ENCODE peak calls at places on chromosomes 5 and 9, in eight cellular contexts. G is brain microvascular endothelial cell; K is activated CD8-positive, alpha-beta T cell treated with anti-CD3 and anti-CD28 coated beads for 36 hours; A is right atrium auricular region; J is H9; L is body of pancreas; F is fibroblast of the aortic adventitia; N is HFF-Myc. O is an unnamed sample.

GRCh38 chr5:55039843-55040242 is 15.8 kb downstream of the GZMK start:
- DNase-seq in G (no peak), K (no peak), A (no peak), J (no peak), L (no peak), F (no peak), N (no peak), O (no peak)

GRCh38 chr9:36064448-36065037 is 27.8 kb downstream of the RECK start:
- DNase-seq in G (peak), K (no peak), A (no peak), J (no peak), L (no peak), F (peak), N (no peak), O (no peak)

GRCh38 chr9:128555180-128555721 is 2.9 kb downstream of the SPTAN1 start:
- DNase-seq in G (peak), K (no peak), A (no peak), J (peak), L (peak), F (peak), N (no peak), O (peak)

GRCh38 chr9:2620876-2621677 is 510 bp upstream of the VLDLR start:
- DNase-seq in G (peak), K (peak), A (peak), J (peak), L (peak), F (peak), N (peak), O (peak)

GRCh38 chr9:4550777-4551476 is 60.7 kb downstream of the SLC1A1 start:
- DNase-seq in G (no peak), K (no peak), A (no peak), J (no peak), L (no peak), F (peak), N (no peak), O (no peak)

GRCh38 chr5:170757182-170757601 is 26.3 kb upstream of the GABRP start:
- DNase-seq in G (peak), K (no peak), A (no peak), J (no peak), L (peak), F (peak), N (no peak), O (peak)

GRCh38 chr5:132193165-132193694 is 34.4 kb downstream of the P4HA2 start:
- DNase-seq in G (no peak), K (no peak), A (no peak), J (no peak), L (no peak), F (no peak), N (no peak), O (no peak)

GRCh38 chr9:125241863-125242739 is 958 bp upstream of the HSPA5 start:
- DNase-seq in G (no peak), K (no peak), A (peak), J (no peak), L (peak), F (peak), N (no peak), O (no peak)

GRCh38 chr5:90022002-90022710 is 387.4 kb downstream of the CETN3 start:
- DNase-seq in G (peak), K (no peak), A (no peak), J (no peak), L (no peak), F (peak), N (no peak), O (no peak)

GRCh38 chr9:105158020-105158419 is 86.4 kb upstream of the SLC44A1 start:
- DNase-seq in G (no peak), K (no peak), A (no peak), J (no peak), L (no peak), F (no peak), N (no peak), O (no peak)

GRCh38 chr5:55904152-55904551 is 53.0 kb downstream of the IL31RA start:
- DNase-seq in G (peak), K (no peak), A (no peak), J (no peak), L (no peak), F (peak), N (no peak), O (no peak)

GRCh38 chr5:30581198-30581925 is 612.1 kb upstream of the CDH6 start:
- DNase-seq in G (peak), K (no peak), A (no peak), J (no peak), L (no peak), F (no peak), N (no peak), O (no peak)

GRCh38 chr9:26723486-26723885 is 169.1 kb downstream of the CAAP1 start:
- DNase-seq in G (no peak), K (peak), A (no peak), J (peak), L (peak), F (peak), N (no peak), O (no peak)

GRCh38 chr9:99199938-99200539 is 21.7 kb downstream of the ALG2 start:
- DNase-seq in G (no peak), K (no peak), A (no peak), J (no peak), L (no peak), F (no peak), N (no peak), O (no peak)

GRCh38 chr9:99193466-99193821 is 28.3 kb downstream of the ALG2 start:
- DNase-seq in G (no peak), K (no peak), A (no peak), J (no peak), L (no peak), F (no peak), N (no peak), O (no peak)

GRCh38 chr9:99192786-99193465 is 28.8 kb downstream of the ALG2 start:
- DNase-seq in G (no peak), K (no peak), A (no peak), J (no peak), L (no peak), F (peak), N (no peak), O (no peak)

GRCh38 chr9:99197987-99198386 is 23.8 kb downstream of the ALG2 start:
- DNase-seq in G (no peak), K (no peak), A (no peak), J (peak), L (no peak), F (no peak), N (no peak), O (no peak)

DNA sequence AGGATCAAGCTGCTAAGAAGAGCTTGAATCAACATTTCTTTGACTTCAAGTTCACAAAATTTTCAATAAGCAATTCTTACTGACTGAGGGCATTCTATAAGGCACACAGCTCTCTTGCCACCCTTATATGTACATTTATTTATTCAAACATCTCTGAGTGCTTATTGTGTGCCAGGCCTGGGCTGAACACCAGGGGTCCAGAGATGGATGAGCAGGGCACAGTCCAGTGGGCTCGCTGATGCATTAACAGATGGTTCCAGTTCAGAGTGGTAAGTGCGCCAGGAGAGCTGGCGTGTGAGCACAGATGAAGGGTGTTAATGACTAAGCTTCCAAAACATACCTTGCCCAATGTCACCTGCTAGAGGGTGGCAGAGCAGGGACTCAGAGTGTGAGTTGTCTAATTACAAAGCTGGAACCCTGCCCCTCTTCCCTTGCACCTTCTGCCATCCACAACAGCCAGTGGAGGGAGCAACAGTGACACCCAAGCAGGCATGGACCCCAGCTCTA is 24.6 kb downstream of the ALG2 start:
- DNase-seq in G (no peak), K (no peak), A (no peak), J (no peak), L (no peak), F (no peak), N (no peak), O (no peak)
- TF ChIP-seq CTCF in G (peak), K (no peak), A (no peak), J (peak), L (no peak), F (no peak), N (no peak), O (no peak)

DNA sequence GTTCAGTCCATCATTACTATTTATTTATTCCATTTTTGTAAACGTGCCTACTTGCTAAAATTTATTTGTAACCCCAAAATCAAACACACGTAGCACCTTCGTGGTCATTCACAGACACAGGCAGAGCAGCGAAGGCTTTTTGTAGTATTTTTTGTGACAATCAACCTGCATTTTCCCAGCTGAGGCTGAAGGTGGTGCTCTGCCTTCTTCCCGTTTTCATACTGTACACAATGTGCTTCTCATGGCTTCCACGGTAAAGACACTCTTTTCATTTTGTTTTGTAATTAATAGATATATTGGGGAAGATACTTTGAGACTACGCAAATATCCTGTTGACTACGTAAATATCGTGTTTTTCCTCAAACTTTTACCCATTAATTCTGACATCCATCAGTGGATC is 19.4 kb downstream of the DAP start:
- DNase-seq in G (no peak), K (no peak), A (no peak), J (no peak), L (no peak), F (no peak), N (no peak), O (no peak)
- TF ChIP-seq CTCF in G (peak), K (no peak), A (no peak), J (peak), L (peak), F (no peak), N (no peak), O (no peak)

GRCh38 chr5:94906750-94907149 is 288.3 kb downstream of the SLF1 start:
- DNase-seq in G (no peak), K (no peak), A (no peak), J (no peak), L (no peak), F (no peak), N (no peak), O (no peak)

GRCh38 chr5:94903719-94904118 is 285.2 kb downstream of the SLF1 start:
- DNase-seq in G (no peak), K (no peak), A (no peak), J (no peak), L (no peak), F (no peak), N (no peak), O (peak)

GRCh38 chr5:94911285-94911684 is 292.8 kb downstream of the SLF1 start:
- DNase-seq in G (no peak), K (no peak), A (no peak), J (no peak), L (no peak), F (no peak), N (no peak), O (no peak)

GRCh38 chr5:94908889-94909480 is 290.5 kb downstream of the SLF1 start:
- DNase-seq in G (peak), K (peak), A (no peak), J (no peak), L (no peak), F (peak), N (peak), O (no peak)
- TF ChIP-seq CTCF in G (peak), K (peak), A (peak), J (peak), L (peak), F (peak), N (peak), O (peak)

DNA sequence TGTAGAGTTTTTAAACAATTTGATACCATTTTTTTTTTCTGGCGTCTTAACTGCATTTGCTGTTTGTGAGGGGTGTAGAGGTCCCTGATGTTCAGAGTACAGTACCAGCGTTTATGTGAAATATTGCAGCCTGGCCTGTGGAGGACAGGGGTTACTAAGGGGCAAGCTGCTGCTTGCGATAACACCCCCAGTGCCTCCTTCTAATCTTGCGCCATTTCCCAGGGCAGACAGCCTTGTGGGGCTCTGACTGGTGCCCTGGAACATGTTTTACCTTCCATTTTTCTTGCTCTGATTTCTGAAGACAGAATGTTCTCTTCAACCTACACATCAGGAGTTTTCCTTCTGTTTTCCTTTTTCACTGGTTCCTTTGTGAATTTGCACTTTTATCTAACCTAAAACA is 142.9 kb downstream of the DOCK8 start:
- DNase-seq in G (no peak), K (no peak), A (no peak), J (no peak), L (no peak), F (no peak), N (no peak), O (no peak)
- TF ChIP-seq CTCF in G (no peak), K (no peak), A (no peak), J (no peak), L (no peak), F (no peak), N (no peak), O (no peak)

GRCh38 chr5:60410427-60410826 is 289.5 kb downstream of the DEPDC1B start:
- DNase-seq in G (peak), K (no peak), A (no peak), J (no peak), L (no peak), F (peak), N (no peak), O (no peak)
- TF ChIP-seq CTCF in G (no peak), K (no peak), A (no peak), J (no peak), L (no peak), F (no peak), N (no peak), O (no peak)

GRCh38 chr5:40367260-40367659 is 312.5 kb upstream of the PTGER4 start:
- DNase-seq in G (peak), K (no peak), A (no peak), J (no peak), L (no peak), F (peak), N (no peak), O (no peak)
- TF ChIP-seq CTCF in G (peak), K (peak), A (no peak), J (no peak), L (no peak), F (peak), N (no peak), O (peak)

DNA sequence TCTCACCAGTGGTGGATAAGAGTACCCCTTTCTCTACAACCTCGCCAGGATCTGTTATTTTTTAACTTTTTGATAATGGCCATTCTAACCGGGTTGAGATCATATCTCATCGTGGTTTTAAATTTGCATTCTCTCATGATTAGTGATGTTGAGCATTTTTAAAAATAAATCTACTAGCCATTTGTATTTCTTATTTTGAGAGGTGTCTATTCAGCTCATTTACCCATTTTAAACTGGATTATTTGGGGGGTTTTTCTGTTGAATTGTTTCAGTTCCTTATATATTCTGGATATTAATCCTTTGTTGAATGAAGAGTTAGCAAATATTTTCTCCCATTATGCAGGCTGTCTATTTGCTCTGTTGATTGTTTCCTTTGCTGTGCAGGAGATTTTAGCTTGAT is 139.6 kb downstream of the ARSB start:
- DNase-seq in G (no peak), K (no peak), A (no peak), J (no peak), L (no peak), F (no peak), N (no peak), O (no peak)
- TF ChIP-seq CTCF in G (no peak), K (no peak), A (no peak), J (no peak), L (no peak), F (no peak), N (no peak), O (no peak)

GRCh38 chr9:81614335-81614734 is 75.0 kb downstream of the TLE1 start:
- DNase-seq in G (no peak), K (no peak), A (no peak), J (no peak), L (no peak), F (no peak), N (no peak), O (no peak)

GRCh38 chr9:81618923-81619322 is 70.4 kb downstream of the TLE1 start:
- DNase-seq in G (no peak), K (no peak), A (no peak), J (no peak), L (no peak), F (no peak), N (no peak), O (no peak)

GRCh38 chr9:81613002-81613750 is 76.2 kb downstream of the TLE1 start:
- DNase-seq in G (peak), K (no peak), A (peak), J (no peak), L (no peak), F (peak), N (peak), O (no peak)

GRCh38 chr9:81619353-81620008 is 69.9 kb downstream of the TLE1 start:
- DNase-seq in G (peak), K (no peak), A (no peak), J (no peak), L (no peak), F (peak), N (peak), O (no peak)

GRCh38 chr9:81616141-81616540 is 73.2 kb downstream of the TLE1 start:
- DNase-seq in G (no peak), K (no peak), A (no peak), J (no peak), L (no peak), F (no peak), N (no peak), O (no peak)
- TF ChIP-seq CTCF in G (no peak), K (no peak), A (no peak), J (no peak), L (no peak), F (no peak), N (no peak), O (no peak)

DNA sequence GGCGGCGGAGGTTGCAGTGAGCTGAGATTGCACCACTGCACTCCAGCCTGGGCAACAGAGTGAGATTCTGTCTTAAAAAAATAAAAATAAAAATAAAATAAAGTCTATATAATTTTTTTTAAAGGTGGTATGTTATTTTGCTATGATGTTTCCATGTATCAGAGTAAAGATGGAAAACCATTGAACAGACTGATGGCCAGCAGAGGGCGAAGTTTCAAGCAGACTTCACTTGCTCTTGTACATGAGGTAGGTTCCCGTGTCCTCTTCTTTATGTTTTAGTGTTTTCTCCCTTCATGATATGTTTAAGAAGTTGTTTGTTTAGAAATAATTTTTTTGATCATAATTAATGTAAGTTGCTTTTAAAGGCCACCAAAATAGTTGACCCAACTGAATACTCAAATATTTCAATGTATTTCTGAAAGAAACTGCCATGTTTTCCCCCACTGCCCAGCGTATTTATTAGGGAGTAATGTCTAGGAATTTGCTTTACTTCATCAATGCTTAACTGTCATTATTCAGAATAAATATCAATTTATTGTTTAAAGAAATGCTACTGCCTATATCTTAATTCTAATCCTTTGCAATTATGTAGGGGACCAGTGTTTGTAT is 146.4 kb downstream of the HACD4 start:
- DNase-seq in G (peak), K (peak), A (peak), J (peak), L (peak), F (peak), N (peak), O (no peak)
- TF ChIP-seq CTCF in G (peak), K (peak), A (peak), J (peak), L (peak), F (peak), N (peak), O (peak)

DNA sequence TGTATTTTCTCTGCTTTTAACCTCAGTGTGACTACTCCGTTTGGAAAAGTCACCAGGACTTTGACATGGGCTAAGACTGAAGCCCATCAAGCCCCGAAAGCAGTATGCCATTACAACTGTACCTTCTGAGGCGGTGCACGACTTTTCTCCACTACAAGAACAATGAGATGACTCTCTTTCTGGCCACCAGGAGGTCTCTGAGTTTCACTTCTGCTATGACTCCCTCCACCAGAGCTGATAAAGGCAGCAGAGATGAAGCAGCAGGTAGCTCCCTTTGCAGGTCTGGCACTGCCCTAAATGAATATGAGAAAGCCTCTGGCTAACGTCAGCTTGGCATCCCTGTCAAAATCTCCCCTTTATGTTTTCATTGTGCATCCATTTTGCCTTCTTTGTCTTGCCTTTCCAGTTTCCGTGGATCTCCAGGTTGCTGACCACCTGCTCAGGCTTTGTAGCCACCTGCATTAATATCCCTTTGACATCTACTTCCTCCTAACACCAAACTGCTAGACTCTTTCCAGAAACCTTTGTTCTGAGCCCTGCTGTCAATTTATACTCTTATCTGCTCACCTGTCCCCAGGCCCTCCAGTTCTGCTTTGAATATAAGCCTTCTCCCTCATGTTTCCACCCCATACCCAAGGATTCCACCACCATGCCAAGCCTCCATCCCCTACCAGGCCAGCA is 221.7 kb downstream of the ZNF608 start:
- DNase-seq in G (no peak), K (no peak), A (no peak), J (no peak), L (no peak), F (no peak), N (no peak), O (no peak)
- TF ChIP-seq CTCF in G (peak), K (no peak), A (no peak), J (no peak), L (no peak), F (no peak), N (no peak), O (no peak)